ENCODE peak calls at places on chromosomes 6 and 20, in four cellular contexts. F is PC-3, I is IMR-90, G is GM23248. U is an unnamed sample.

GRCh38 chr6:43885399-43886066 is 115.5 kb downstream of the VEGFA start:
- DNase-seq in F (no peak), I (no peak), G (no peak), U (no peak)

GRCh38 chr20:3173582-3174441 is 463 bp upstream of the LZTS3 start:
- DNase-seq in F (peak; percentile 91), I (peak; percentile 63), G (peak; percentile 95), U (peak; percentile 86)

GRCh38 chr6:147132889-147133288 is 71.3 kb upstream of the STXBP5 start:
- DNase-seq in F (peak; percentile 72), I (peak; percentile 62), G (peak; percentile 67), U (no peak)

GRCh38 chr6:12956991-12957320 is 240.4 kb downstream of the PHACTR1 start:
- DNase-seq in F (no peak), I (no peak), G (no peak), U (no peak)

GRCh38 chr6:21309791-21310190 is 283.8 kb upstream of the SOX4 start:
- DNase-seq in F (no peak), I (no peak), G (no peak), U (no peak)

GRCh38 chr6:151765444-151765886 is 42.0 kb upstream of the ESR1 start:
- DNase-seq in F (peak; percentile 88), I (peak; percentile 77), G (peak; percentile 90), U (peak; percentile 40)

GRCh38 chr6:5379647-5380242 is 118.4 kb downstream of the FARS2 start:
- DNase-seq in F (peak; percentile 78), I (peak; percentile 44), G (peak; percentile 62), U (peak; percentile 44)

GRCh38 chr20:57654363-57654997 is 34.3 kb upstream of the ZBP1 start:
- DNase-seq in F (peak; percentile 79), I (peak; percentile 55), G (peak; percentile 58), U (peak; percentile 55)

GRCh38 chr6:110398778-110399177 is 16.6 kb downstream of the DDO start:
- DNase-seq in F (peak; percentile 22), I (peak; percentile 38), G (peak; percentile 52), U (no peak)

GRCh38 chr6:75098709-75099108 is 107.1 kb downstream of the COL12A1 start:
- DNase-seq in F (peak; percentile 81), I (peak; percentile 98), G (peak; percentile 97), U (no peak)

GRCh38 chr6:1610497-1611321 is 994 bp downstream of the FOXC1 start:
- DNase-seq in F (peak; percentile 38), I (peak; percentile 29), G (peak; percentile 71), U (no peak)

GRCh38 chr20:57526067-57526884 is 1.3 kb upstream of the CTCFL start:
- DNase-seq in F (no peak), I (no peak), G (no peak), U (peak; percentile 38)

GRCh38 chr20:57458400-57459160 is 66.4 kb downstream of the CTCFL start:
- DNase-seq in F (no peak), I (no peak), G (peak; percentile 57), U (no peak)

GRCh38 chr6:46440133-46440532 is 51.1 kb downstream of the RCAN2 start:
- DNase-seq in F (no peak), I (peak; percentile 37), G (peak; percentile 85), U (no peak)

GRCh38 chr20:20466341-20466879 is 98.5 kb downstream of the INSM1 start:
- DNase-seq in F (no peak), I (peak; percentile 85), G (peak; percentile 93), U (peak; percentile 50)

GRCh38 chr6:167565388-167565787 is 240.5 kb downstream of the TTLL2 start:
- DNase-seq in F (no peak), I (no peak), G (no peak), U (no peak)

GRCh38 chr20:19070681-19071441 is 141.6 kb upstream of the SLC24A3 start:
- DNase-seq in F (no peak), I (no peak), G (no peak), U (peak; percentile 12)

GRCh38 chr6:6001443-6001842 is 5.3 kb downstream of the NRN1 start:
- DNase-seq in F (no peak), I (no peak), G (peak; percentile 20), U (no peak)

GRCh38 chr6:129744201-129744879 is 34.4 kb upstream of the ARHGAP18 start:
- DNase-seq in F (peak; percentile 82), I (peak; percentile 93), G (peak; percentile 72), U (no peak)

GRCh38 chr20:34904202-34904621 is 27.8 kb downstream of the ACSS2 start:
- DNase-seq in F (no peak), I (no peak), G (no peak), U (no peak)

GRCh38 chr6:54206510-54206909 is 95.3 kb downstream of the MLIP start:
- DNase-seq in F (peak; percentile 31), I (no peak), G (peak; percentile 4), U (no peak)

GRCh38 chr6:168216741-168217140 is 102.8 kb downstream of the DACT2 start:
- DNase-seq in F (no peak), I (no peak), G (peak; percentile 22), U (no peak)

GRCh38 chr20:25295386-25296093 is 47.7 kb downstream of the PYGB start:
- DNase-seq in F (no peak), I (no peak), G (peak; percentile 29), U (no peak)

GRCh38 chr6:166620478-166621113 is 6.5 kb downstream of the RPS6KA2 start:
- DNase-seq in F (no peak), I (no peak), G (peak; percentile 46), U (no peak)

GRCh38 chr6:3363296-3364025 is 93.4 kb downstream of the SLC22A23 start:
- DNase-seq in F (peak; percentile 86), I (no peak), G (no peak), U (no peak)

GRCh38 chr20:3209023-3209945 is at the start of gene ITPA:
- DNase-seq in F (peak; percentile 51), I (peak; percentile 20), G (peak; percentile 64), U (peak; percentile 78)

GRCh38 chr20:46826343-46826984 is 68.2 kb upstream of the EYA2 start:
- DNase-seq in F (no peak), I (peak; percentile 61), G (peak; percentile 51), U (no peak)

GRCh38 chr6:160973856-160974255 is 17.7 kb upstream of the MAP3K4 start:
- DNase-seq in F (no peak), I (peak; percentile 67), G (peak; percentile 84), U (no peak)

GRCh38 chr20:51969191-51969590 is 166.9 kb upstream of the SALL4 start:
- DNase-seq in F (no peak), I (no peak), G (peak; percentile 52), U (no peak)

GRCh38 chr6:37320649-37321048 is 33.1 kb upstream of the RNF8 start:
- DNase-seq in F (no peak), I (no peak), G (no peak), U (no peak)

GRCh38 chr6:52815167-52816092 is 11.8 kb upstream of the GSTA1 start:
- DNase-seq in F (peak; percentile 74), I (peak; percentile 50), G (peak; percentile 67), U (peak; percentile 62)

GRCh38 chr6:132131777-132132176 is 180.6 kb upstream of the CCN2 start:
- DNase-seq in F (peak; percentile 90), I (peak; percentile 100), G (peak; percentile 98), U (no peak)

GRCh38 chr6:148367418-148368024 is 24.9 kb downstream of the SASH1 start:
- DNase-seq in F (peak; percentile 9), I (peak; percentile 75), G (peak; percentile 52), U (peak; percentile 54)

GRCh38 chr6:113630365-113630737 is 226.8 kb upstream of the MARCKS start:
- DNase-seq in F (no peak), I (peak; percentile 88), G (peak; percentile 73), U (no peak)

GRCh38 chr20:53578492-53579222 is 15.0 kb downstream of the ZNF217 start:
- DNase-seq in F (peak; percentile 100), I (peak; percentile 89), G (peak; percentile 93), U (peak; percentile 73)

GRCh38 chr6:75206338-75207210 is 721 bp upstream of the COL12A1 start:
- DNase-seq in F (no peak), I (no peak), G (peak; percentile 81), U (no peak)

GRCh38 chr6:105798057-105798456 is 288.1 kb upstream of the PRDM1 start:
- DNase-seq in F (no peak), I (peak; percentile 81), G (peak; percentile 87), U (no peak)

GRCh38 chr20:38635721-38636285 is 34.2 kb downstream of the ARHGAP40 start:
- DNase-seq in F (peak; percentile 79), I (peak; percentile 32), G (peak; percentile 55), U (no peak)

DNA sequence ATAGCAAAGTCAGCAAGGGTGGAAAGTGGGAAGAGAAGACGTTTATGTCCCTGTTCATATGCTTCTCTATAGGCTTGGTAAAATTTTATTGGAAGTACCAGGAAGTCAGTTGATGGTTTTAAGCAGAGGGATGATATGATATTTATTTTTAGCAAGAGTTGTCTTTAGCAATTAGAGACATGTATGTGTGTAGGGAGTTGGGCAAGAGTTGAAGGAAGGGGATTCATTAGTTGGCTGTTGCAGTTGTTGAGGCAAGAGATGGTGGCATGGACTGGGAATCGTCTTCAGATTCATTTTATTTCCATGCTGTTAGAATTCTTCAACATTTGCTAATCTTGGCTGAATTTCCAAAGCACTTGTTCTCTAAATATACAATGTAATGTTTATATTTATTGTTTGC is 85.6 kb downstream of the QKI start:
- DNase-seq in F (no peak), I (no peak), G (no peak), U (no peak)
- H3K4me3 ChIP-seq in F (no peak overlapping the region), I (no peak overlapping the region), G (no peak overlapping the region), U (no peak overlapping the region)

GRCh38 chr20:62864207-62864606 is 2.6 kb upstream of the TCFL5 start:
- DNase-seq in F (no peak), I (no peak), G (no peak), U (no peak)
- H3K9ac ChIP-seq in F (no peak overlapping the region), I (no peak overlapping the region), G (no peak overlapping the region), U (no peak overlapping the region)

GRCh38 chr20:383889-384288 is 3.3 kb downstream of the TRIB3 start:
- DNase-seq in F (no peak), I (no peak), G (no peak), U (no peak)
- H3K4me3 ChIP-seq in F (no peak overlapping the region), I (no peak overlapping the region), G (no peak overlapping the region), U (no peak overlapping the region)

DNA sequence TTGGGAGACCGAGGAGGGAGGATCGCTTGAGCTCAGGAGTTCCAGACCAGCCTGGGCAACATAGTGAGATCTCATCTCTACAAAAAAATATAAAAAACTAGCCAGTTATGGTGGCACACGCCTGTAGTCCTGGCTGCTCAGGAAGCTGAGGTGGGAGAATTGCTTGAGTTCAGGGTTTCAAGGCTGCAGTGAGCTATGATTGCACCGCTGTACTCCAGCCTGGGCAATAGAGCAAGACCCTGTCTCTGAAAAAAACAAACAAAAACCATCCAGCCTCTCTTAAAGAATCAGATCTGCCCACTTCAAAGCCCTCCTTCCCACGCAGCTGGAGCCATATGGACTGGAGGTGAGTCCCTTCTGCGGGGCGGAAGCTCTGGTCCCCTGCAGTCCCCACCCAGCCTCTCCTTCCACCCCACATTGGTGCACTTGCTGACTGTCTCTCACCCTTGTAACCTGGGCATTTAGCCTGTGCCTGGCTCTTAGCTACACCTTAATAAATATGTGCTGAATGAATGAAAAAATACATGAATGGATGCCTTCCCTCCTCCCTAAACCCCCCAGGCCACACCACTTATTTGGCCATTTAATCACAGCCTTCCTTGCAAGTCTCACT is 7.2 kb upstream of the PARD6B start:
- DNase-seq in F (no peak), I (no peak), G (no peak), U (no peak)
- H3K9ac ChIP-seq in F (peak overlapping the region; percentile 26), I (peak overlapping the region; percentile 30), G (peak overlapping the region; percentile 48), U (no peak overlapping the region)

GRCh38 chr6:118993358-118993757 is 58.4 kb upstream of the MCM9 start:
- DNase-seq in F (no peak), I (no peak), G (no peak), U (no peak)
- H3K4me3 ChIP-seq in F (no peak overlapping the region), I (no peak overlapping the region), G (no peak overlapping the region), U (no peak overlapping the region)

GRCh38 chr6:7169296-7169721 is 61.5 kb downstream of the RREB1 start:
- DNase-seq in F (no peak), I (no peak), G (peak; percentile 53), U (no peak)
- H3K9ac ChIP-seq in F (no peak overlapping the region), I (peak overlapping the region; percentile 13), G (peak overlapping the region; percentile 27), U (no peak overlapping the region)

GRCh38 chr6:33786736-33787135 is 2.2 kb downstream of the LEMD2 start:
- DNase-seq in F (no peak), I (no peak), G (peak; percentile 37), U (no peak)
- H3K4me3 ChIP-seq in F (peak overlapping the region; percentile 89), I (no peak overlapping the region), G (peak overlapping the region; percentile 73), U (peak overlapping the region; percentile 88)